ENCODE peak calls at places on chromosomes 3 and 15, in four cellular contexts. L, T, R and J are unnamed samples.

GRCh38 chr3:24956613-24957012 is 462.0 kb upstream of the THRB start:
- DNase-seq in L (no peak), T (no peak), R (no peak), J (no peak)

GRCh38 chr3:101036676-101037075 is 43.5 kb upstream of the ABI3BP start:
- DNase-seq in L (no peak), T (no peak), R (no peak), J (no peak)

GRCh38 chr15:29403778-29404177 is 134.2 kb upstream of the NSMCE3 start:
- DNase-seq in L (no peak), T (no peak), R (no peak), J (peak; percentile 79)

GRCh38 chr3:5020262-5020722 is 41.1 kb downstream of the BHLHE40 start:
- DNase-seq in L (no peak), T (no peak), R (no peak), J (peak; percentile 36)

GRCh38 chr15:50854594-50855490 is 53.6 kb upstream of the AP4E1 start:
- DNase-seq in L (no peak), T (no peak), R (no peak), J (no peak)

GRCh38 chr15:90623854-90624253 is 93.3 kb upstream of the BLM start:
- DNase-seq in L (no peak), T (no peak), R (no peak), J (no peak)

GRCh38 chr3:112730210-112730609 is 89.3 kb upstream of the CCDC80 start:
- DNase-seq in L (no peak), T (no peak), R (no peak), J (no peak)

GRCh38 chr3:53357457-53357856 is 10.1 kb upstream of the DCP1A start:
- DNase-seq in L (no peak), T (no peak), R (no peak), J (no peak)

GRCh38 chr3:70273492-70273891 is 38.9 kb downstream of the MDFIC2 start:
- DNase-seq in L (no peak), T (no peak), R (no peak), J (no peak)

DNA sequence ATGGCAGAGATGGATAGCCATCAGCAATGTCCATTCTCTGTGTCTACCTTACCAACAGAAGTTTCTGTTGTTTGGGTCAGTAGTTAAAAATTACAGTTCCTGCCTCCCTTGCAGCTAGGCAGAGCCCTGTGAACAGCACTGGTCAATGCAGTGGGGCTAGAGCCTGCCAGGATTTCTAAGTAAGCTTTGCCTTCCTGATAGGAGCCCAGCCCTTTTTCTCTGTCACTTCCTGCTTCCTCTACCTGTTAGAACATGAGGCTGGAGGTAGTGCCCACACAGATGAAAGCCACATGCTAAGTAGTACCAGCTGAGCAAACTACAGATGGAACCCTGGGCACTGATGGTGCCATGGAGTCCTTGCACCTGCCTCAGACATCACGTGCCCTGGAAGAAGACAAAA is 45.0 kb downstream of the MGLL start:
- DNase-seq in L (no peak), T (no peak), R (no peak), J (no peak)
- H3K27ac ChIP-seq in L (no peak overlapping the region), T (no peak overlapping the region), R (no peak overlapping the region), J (no peak overlapping the region)

DNA sequence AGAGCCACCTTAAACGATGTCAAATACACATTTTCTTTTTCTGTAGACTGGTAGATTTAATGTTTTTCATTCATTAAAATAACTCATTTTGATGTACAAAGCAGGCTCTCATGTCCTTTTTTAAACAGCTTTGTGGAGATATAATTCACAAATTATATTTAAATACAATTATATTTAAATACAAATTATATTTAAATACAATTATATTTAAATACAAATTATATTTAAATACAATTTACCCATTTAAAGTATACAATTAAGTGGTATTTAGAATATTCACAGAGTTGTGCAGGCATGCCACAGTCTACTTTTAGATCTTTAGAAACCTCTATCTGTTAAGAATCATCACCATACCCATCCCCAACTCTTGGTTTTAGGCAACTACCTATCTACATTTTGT is 36.4 kb upstream of the GASK1A start:
- DNase-seq in L (no peak), T (no peak), R (no peak), J (no peak)
- H3K4me1 ChIP-seq in L (no peaks in the 10 kb centered on the region), T (no peaks in the 10 kb centered on the region), R (no peaks in the 10 kb centered on the region), J (no peaks in the 10 kb centered on the region)

GRCh38 chr15:59150185-59150584 is 45.2 kb downstream of the CCNB2 start:
- DNase-seq in L (no peak), T (no peak), R (no peak), J (no peak)
- H3K27ac ChIP-seq in L (no peak overlapping the region), T (no peak overlapping the region), R (no peak overlapping the region), J (no peak overlapping the region)

GRCh38 chr15:82808634-82809041 is 790 bp upstream of the WHAMM start:
- DNase-seq in L (peak; percentile 55), T (no peak), R (no peak), J (no peak)
- H3K4me1 ChIP-seq in L (peaks cover 21% of the 10 kb centered on the region), T (peaks cover 32% of the 10 kb centered on the region), R (peaks cover 7% of the 10 kb centered on the region), J (no peaks in the 10 kb centered on the region)

DNA sequence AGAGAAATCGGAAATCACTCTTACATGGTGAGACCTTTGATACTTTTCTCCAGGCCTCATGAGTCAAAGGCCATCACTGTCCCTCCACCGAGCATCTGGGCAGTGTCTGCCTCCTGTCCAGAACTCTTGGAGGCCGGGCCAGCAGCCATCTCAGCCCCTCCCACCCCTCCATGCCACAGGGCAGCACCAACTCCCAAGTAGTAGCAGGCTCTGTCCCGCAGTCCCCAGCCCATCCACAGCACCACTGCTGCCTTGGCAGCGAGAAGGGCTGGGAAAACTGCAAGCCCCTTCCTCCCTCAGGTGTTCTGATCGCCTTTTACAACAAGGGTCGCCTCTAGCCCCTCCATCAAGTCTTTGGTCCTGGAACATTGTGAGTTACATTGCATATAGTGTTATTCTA is 5.5 kb downstream of the LYSMD4 start:
- DNase-seq in L (no peak), T (no peak), R (peak; percentile 30), J (no peak)
- H3K27ac ChIP-seq in L (no peak overlapping the region), T (no peak overlapping the region), R (no peak overlapping the region), J (no peak overlapping the region)

DNA sequence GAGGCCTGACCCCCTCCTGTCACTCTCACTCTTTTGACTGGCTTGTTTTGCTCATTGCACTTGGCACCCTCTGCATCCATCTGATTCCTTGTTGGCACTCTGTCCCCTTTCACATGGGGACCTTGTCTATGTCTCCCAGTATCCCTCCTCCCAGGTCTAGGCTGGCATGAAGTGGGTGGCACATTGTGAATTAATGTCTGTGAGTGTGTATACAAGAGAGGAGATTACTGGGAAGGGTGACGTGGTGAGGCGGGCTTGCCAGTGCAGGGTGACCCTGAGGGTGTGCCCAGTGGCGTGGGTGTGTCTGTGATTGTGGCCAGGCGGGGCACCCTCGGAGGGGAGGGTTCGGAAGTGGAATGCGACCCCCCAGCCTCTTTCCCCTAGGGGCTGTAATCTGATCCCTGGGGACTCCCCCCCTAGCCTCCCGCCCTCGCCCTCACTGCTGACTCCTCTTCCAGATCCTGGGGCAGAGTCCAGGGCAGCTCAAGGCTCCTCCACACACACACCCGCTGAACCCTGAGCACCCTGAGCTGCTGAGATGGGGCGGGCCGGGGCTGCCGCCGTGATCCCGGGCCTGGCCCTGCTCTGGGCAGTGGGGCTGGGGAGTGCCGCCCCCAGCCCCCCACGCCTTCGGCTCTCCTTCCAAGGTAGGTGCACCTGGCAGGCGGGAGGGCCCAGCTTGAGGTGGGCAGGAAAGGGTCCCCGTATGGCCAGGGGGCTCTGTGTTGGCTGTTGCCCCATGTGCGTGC is at the start of gene SEMA3B:
- DNase-seq in L (no peak), T (peak; percentile 88), R (no peak), J (peak; percentile 63)
- H3K4me1 ChIP-seq in L (peaks cover 65% of the 10 kb centered on the region), T (peaks cover 76% of the 10 kb centered on the region), R (peaks cover 36% of the 10 kb centered on the region), J (peaks cover 9% of the 10 kb centered on the region)

DNA sequence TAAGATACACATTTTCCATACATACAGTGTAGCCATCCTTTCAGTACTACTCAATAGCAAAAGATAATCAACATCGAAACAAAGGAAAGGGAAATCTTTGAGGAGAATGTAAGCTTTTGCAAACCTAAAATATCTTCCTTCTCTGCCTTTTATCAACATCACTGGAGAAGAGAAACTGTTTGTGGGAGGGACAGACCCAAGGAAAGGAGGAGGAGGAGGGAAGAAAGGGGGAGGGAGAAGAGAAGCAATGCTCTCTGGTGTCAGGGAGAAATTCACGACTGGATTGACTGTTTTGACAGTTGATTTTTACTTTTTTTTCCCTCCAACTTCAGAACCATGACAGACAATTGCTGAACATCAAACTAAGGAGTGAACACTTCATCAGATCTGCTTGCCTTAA is 133.3 kb downstream of the CD47 start:
- DNase-seq in L (no peak), T (no peak), R (no peak), J (no peak)
- H3K27ac ChIP-seq in L (no peak overlapping the region), T (peak overlapping the region; percentile 75), R (no peak overlapping the region), J (no peak overlapping the region)

DNA sequence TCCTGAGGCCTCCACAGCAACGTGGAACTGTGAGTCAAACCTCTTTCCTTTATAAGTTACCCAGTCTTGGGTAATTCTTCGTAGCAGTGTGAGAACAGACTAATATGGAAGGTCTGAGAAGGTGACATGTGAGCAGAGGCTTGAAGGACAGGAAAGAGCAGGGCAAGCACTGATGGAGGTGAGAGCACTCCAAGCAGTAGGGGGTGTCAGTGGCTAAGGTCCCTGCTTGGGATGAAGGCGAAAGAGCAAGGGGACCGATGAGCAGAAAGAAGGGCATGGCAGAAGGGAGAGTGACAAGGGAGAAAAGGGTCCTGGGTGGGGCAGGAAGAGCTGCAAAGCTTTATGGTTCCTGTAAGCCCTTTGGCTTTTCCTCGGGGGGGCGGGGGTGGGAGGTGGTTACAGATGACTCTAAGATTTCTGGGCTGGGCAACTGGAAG is 3.5 kb downstream of the EIF4E3 start:
- DNase-seq in L (no peak), T (no peak), R (no peak), J (no peak)
- H3K4me1 ChIP-seq in L (peaks cover 11% of the 10 kb centered on the region), T (peaks cover 13% of the 10 kb centered on the region), R (peaks cover 13% of the 10 kb centered on the region), J (peaks cover 1% of the 10 kb centered on the region)